ENCODE peak calls at places on chromosomes 13 and 19, in eight cellular contexts. One of them, this sample, is unnamed.

GRCh38 chr13:113649212-113649611 is 8.8 kb downstream of the ATP4B start:
- DNase-seq in neural crest cell: no peak
- DNase-seq in type B pancreatic cell: peak; percentile 42
- DNase-seq in GM23338: peak; percentile 49
- DNase-seq in upper lobe of right lung: peak; percentile 32
- DNase-seq in heart left ventricle: peak; percentile 1
- DNase-seq in AG09309: no peak
- DNase-seq in fibroblast of mammary gland: no peak
- DNase-seq in this sample: no peak

GRCh38 chr13:88526186-88526852 is 855.1 kb downstream of the SLITRK5 start:
- DNase-seq in neural crest cell: no peak
- DNase-seq in type B pancreatic cell: no peak
- DNase-seq in GM23338: peak; percentile 83
- DNase-seq in upper lobe of right lung: no peak
- DNase-seq in heart left ventricle: no peak
- DNase-seq in AG09309: no peak
- DNase-seq in fibroblast of mammary gland: no peak
- DNase-seq in this sample: no peak

GRCh38 chr13:113616991-113617749 is 32.6 kb downstream of the TFDP1 start:
- DNase-seq in neural crest cell: no peak
- DNase-seq in type B pancreatic cell: no peak
- DNase-seq in GM23338: peak; percentile 69
- DNase-seq in upper lobe of right lung: no peak
- DNase-seq in heart left ventricle: no peak
- DNase-seq in AG09309: no peak
- DNase-seq in fibroblast of mammary gland: no peak
- DNase-seq in this sample: no peak

GRCh38 chr19:33302974-33303790 is 848 bp upstream of the CEBPA start:
- DNase-seq in neural crest cell: peak; percentile 52
- DNase-seq in type B pancreatic cell: peak; percentile 76
- DNase-seq in GM23338: peak; percentile 81
- DNase-seq in upper lobe of right lung: peak; percentile 86
- DNase-seq in heart left ventricle: peak; percentile 53
- DNase-seq in AG09309: no peak
- DNase-seq in fibroblast of mammary gland: peak; percentile 32
- DNase-seq in this sample: no peak

GRCh38 chr13:103288114-103288513 is 221.9 kb upstream of the SLC10A2 start:
- DNase-seq in neural crest cell: no peak
- DNase-seq in type B pancreatic cell: no peak
- DNase-seq in GM23338: no peak
- DNase-seq in upper lobe of right lung: no peak
- DNase-seq in heart left ventricle: no peak
- DNase-seq in AG09309: no peak
- DNase-seq in fibroblast of mammary gland: no peak
- DNase-seq in this sample: no peak

GRCh38 chr13:54029226-54029625 is 1000.6 kb downstream of the OLFM4 start:
- DNase-seq in neural crest cell: no peak
- DNase-seq in type B pancreatic cell: no peak
- DNase-seq in GM23338: peak; percentile 15
- DNase-seq in upper lobe of right lung: no peak
- DNase-seq in heart left ventricle: no peak
- DNase-seq in AG09309: no peak
- DNase-seq in fibroblast of mammary gland: no peak
- DNase-seq in this sample: no peak

GRCh38 chr19:18157465-18158063 is 4.6 kb downstream of the PIK3R2 start:
- DNase-seq in neural crest cell: peak; percentile 53
- DNase-seq in type B pancreatic cell: no peak
- DNase-seq in GM23338: peak; percentile 75
- DNase-seq in upper lobe of right lung: no peak
- DNase-seq in heart left ventricle: no peak
- DNase-seq in AG09309: no peak
- DNase-seq in fibroblast of mammary gland: no peak
- DNase-seq in this sample: no peak

GRCh38 chr13:80131204-80131603 is 209.7 kb downstream of the SPRY2 start:
- DNase-seq in neural crest cell: peak; percentile 63
- DNase-seq in type B pancreatic cell: no peak
- DNase-seq in GM23338: peak; percentile 60
- DNase-seq in upper lobe of right lung: peak; percentile 90
- DNase-seq in heart left ventricle: peak; percentile 87
- DNase-seq in AG09309: no peak
- DNase-seq in fibroblast of mammary gland: peak; percentile 76
- DNase-seq in this sample: no peak

GRCh38 chr13:79245937-79246574 is 160.0 kb downstream of the RBM26 start:
- DNase-seq in neural crest cell: no peak
- DNase-seq in type B pancreatic cell: no peak
- DNase-seq in GM23338: peak; percentile 11
- DNase-seq in upper lobe of right lung: no peak
- DNase-seq in heart left ventricle: no peak
- DNase-seq in AG09309: no peak
- DNase-seq in fibroblast of mammary gland: no peak
- DNase-seq in this sample: no peak

DNA sequence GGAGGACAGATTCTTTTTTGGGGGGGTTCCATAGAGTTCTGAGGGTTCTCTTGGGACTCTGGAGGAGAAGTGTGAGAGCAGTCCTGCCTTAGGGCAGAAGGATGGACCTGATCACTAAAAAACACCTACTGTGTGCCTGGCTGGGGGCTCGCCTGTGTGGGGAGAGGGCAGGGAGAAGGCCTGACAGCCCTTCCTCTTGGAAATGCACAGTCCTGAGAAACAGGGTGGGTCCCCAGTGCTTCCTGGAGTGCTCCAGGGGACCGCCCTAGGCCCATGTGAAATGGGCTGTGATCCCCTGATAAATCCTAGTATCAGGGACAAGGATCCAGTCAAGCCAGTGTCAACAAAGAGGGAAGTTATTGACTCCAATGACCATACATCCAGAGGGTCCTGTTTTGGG is 13.5 kb downstream of the BCKDHA start:
- DNase-seq in neural crest cell: no peak
- DNase-seq in type B pancreatic cell: no peak
- DNase-seq in GM23338: no peak
- DNase-seq in upper lobe of right lung: no peak
- DNase-seq in heart left ventricle: no peak
- DNase-seq in AG09309: no peak
- DNase-seq in fibroblast of mammary gland: no peak
- DNase-seq in this sample: no peak
- TF ChIP-seq CTCF in neural crest cell: no peak
- TF ChIP-seq CTCF in type B pancreatic cell: no peak
- TF ChIP-seq CTCF in GM23338: no peak
- TF ChIP-seq CTCF in upper lobe of right lung: no peak
- TF ChIP-seq CTCF in heart left ventricle: no peak
- TF ChIP-seq CTCF in AG09309: no peak
- TF ChIP-seq CTCF in fibroblast of mammary gland: no peak
- TF ChIP-seq CTCF in this sample: no peak

GRCh38 chr13:111791131-111791530 is 275.8 kb upstream of the SOX1 start:
- DNase-seq in neural crest cell: no peak
- DNase-seq in type B pancreatic cell: no peak
- DNase-seq in GM23338: no peak
- DNase-seq in upper lobe of right lung: no peak
- DNase-seq in heart left ventricle: no peak
- DNase-seq in AG09309: no peak
- DNase-seq in fibroblast of mammary gland: no peak
- DNase-seq in this sample: no peak

GRCh38 chr13:111789011-111789410 is 277.9 kb upstream of the SOX1 start:
- DNase-seq in neural crest cell: no peak
- DNase-seq in type B pancreatic cell: no peak
- DNase-seq in GM23338: no peak
- DNase-seq in upper lobe of right lung: no peak
- DNase-seq in heart left ventricle: no peak
- DNase-seq in AG09309: no peak
- DNase-seq in fibroblast of mammary gland: no peak
- DNase-seq in this sample: no peak

GRCh38 chr13:111789420-111789819 is 277.5 kb upstream of the SOX1 start:
- DNase-seq in neural crest cell: no peak
- DNase-seq in type B pancreatic cell: no peak
- DNase-seq in GM23338: no peak
- DNase-seq in upper lobe of right lung: no peak
- DNase-seq in heart left ventricle: no peak
- DNase-seq in AG09309: no peak
- DNase-seq in fibroblast of mammary gland: no peak
- DNase-seq in this sample: no peak

GRCh38 chr13:111790621-111791020 is 276.3 kb upstream of the SOX1 start:
- DNase-seq in neural crest cell: no peak
- DNase-seq in type B pancreatic cell: no peak
- DNase-seq in GM23338: no peak
- DNase-seq in upper lobe of right lung: no peak
- DNase-seq in heart left ventricle: no peak
- DNase-seq in AG09309: no peak
- DNase-seq in fibroblast of mammary gland: no peak
- DNase-seq in this sample: no peak

DNA sequence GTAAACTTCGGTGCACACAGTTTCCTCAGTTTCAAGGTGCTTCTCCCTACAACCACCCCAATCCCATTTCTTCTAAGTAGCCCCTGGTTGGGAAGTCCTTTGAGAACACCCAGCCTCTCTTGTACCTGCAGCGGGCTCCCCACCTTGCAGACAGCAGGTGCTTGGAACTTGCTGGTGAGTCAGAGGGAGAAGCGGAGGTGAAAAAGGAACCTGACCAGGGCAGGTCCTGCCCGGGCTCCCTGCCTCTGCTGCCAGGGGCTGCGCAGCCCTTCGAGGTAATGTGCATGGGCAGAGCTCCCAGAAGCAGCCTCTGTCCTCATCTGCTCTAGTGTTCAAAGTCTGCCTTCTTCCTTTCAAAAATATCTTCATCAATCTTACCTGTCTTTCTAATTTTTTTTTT is 274.0 kb upstream of the SOX1 start:
- DNase-seq in neural crest cell: no peak
- DNase-seq in type B pancreatic cell: no peak
- DNase-seq in GM23338: no peak
- DNase-seq in upper lobe of right lung: no peak
- DNase-seq in heart left ventricle: no peak
- DNase-seq in AG09309: no peak
- DNase-seq in fibroblast of mammary gland: no peak
- DNase-seq in this sample: no peak
- TF ChIP-seq CTCF in neural crest cell: no peak
- TF ChIP-seq CTCF in type B pancreatic cell: no peak
- TF ChIP-seq CTCF in GM23338: no peak
- TF ChIP-seq CTCF in upper lobe of right lung: no peak
- TF ChIP-seq CTCF in heart left ventricle: no peak
- TF ChIP-seq CTCF in AG09309: no peak
- TF ChIP-seq CTCF in fibroblast of mammary gland: no peak
- TF ChIP-seq CTCF in this sample: no peak

GRCh38 chr19:41877490-41877876 is 404 bp downstream of the CD79A start:
- DNase-seq in neural crest cell: no peak
- DNase-seq in type B pancreatic cell: no peak
- DNase-seq in GM23338: no peak
- DNase-seq in upper lobe of right lung: no peak
- DNase-seq in heart left ventricle: no peak
- DNase-seq in AG09309: no peak
- DNase-seq in fibroblast of mammary gland: no peak
- DNase-seq in this sample: no peak
- TF ChIP-seq CTCF in neural crest cell: no peak
- TF ChIP-seq CTCF in type B pancreatic cell: no peak
- TF ChIP-seq CTCF in GM23338: no peak
- TF ChIP-seq CTCF in upper lobe of right lung: no peak
- TF ChIP-seq CTCF in heart left ventricle: no peak
- TF ChIP-seq CTCF in AG09309: no peak
- TF ChIP-seq CTCF in fibroblast of mammary gland: no peak
- TF ChIP-seq CTCF in this sample: no peak

DNA sequence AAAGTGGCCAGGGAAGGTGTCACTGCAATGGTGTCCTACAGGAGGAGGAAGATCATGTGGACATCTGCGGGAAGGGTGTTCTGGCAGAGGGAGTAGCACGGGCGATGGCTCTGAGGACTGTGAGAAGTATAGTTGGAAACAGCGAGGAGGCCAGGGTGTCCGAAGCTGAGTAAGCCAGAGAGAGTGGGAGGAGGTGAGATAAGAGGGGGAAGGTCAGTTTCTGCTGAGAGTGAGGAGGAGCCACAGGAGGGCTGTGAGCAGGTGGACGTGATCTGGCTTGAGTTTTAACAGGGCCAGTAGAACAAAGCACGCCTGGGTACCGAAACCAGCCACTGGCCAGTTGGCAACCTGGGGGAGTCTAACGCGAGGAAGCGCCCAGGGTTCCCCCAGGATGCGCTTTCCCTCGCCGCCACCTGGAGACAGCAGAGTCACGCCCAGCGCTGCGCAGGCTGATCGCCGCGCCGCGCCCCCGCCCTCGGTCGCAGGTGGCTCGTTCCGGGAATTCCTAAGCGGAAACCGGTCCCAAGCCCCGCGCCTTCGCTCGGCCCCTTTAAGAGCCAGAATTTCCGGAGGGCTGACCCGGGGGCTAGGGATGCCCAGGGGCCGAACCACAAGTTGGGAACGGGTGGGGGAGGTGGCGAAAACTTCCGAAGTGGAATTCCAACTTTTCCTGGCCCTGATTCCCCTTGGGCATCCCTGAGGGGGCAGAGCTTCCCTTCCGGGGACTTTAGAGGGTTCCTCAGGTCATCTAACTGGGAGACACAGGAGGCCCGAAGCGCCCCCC is 1.1 kb upstream of the LSR start:
- DNase-seq in neural crest cell: no peak
- DNase-seq in type B pancreatic cell: peak; percentile 88
- DNase-seq in GM23338: peak; percentile 99
- DNase-seq in upper lobe of right lung: peak; percentile 92
- DNase-seq in heart left ventricle: peak; percentile 51
- DNase-seq in AG09309: no peak
- DNase-seq in fibroblast of mammary gland: no peak
- DNase-seq in this sample: no peak
- TF ChIP-seq CTCF in neural crest cell: peak; percentile 56
- TF ChIP-seq CTCF in type B pancreatic cell: peak; percentile 59
- TF ChIP-seq CTCF in GM23338: peak; percentile 74
- TF ChIP-seq CTCF in upper lobe of right lung: peak; percentile 51
- TF ChIP-seq CTCF in heart left ventricle: no peak
- TF ChIP-seq CTCF in AG09309: no peak
- TF ChIP-seq CTCF in fibroblast of mammary gland: no peak
- TF ChIP-seq CTCF in this sample: no peak

DNA sequence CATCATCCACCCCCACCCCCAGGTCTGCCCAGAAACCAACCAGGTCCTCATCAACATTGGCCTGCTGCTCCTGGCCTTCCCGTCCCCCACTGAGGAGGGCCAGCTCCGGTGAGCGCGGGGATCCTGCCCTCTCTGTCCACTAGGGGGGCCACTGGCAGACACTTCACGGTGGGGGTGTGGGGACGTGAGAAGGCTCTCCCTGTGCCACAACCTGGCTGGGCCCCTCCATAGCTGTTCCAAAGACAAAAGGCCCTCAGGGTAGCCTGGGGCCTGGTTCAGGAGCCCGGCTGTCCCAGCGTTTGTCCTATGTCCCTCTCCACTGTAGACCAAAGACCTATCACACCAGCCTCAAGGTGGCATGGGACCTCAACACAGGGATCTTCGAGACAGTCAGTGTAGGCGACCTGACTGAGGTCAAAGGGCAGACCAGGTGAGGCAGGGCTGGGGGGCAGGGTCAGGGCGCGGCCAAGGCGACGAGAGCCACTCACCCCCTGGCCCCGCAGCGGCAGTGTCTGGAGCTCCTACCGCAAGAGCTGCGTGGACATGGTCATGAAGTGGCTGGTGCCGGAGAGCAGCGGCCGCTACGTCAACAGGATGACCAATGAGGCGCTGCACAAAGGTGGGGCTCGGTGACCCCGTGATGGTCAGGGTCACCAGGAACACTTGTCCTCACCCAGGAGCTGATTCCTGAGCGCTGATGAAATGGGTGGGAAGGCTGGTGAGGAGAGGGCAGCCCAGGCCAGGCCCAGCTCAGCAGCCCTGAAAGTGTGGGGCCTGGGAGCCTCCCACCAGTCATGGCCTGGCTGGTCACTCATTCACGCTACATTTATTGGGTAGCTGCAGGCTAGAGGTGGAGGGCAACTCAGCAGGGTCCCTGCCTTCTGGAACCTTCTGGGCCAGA is 7.9 kb downstream of the DCAF15 start:
- DNase-seq in neural crest cell: no peak
- DNase-seq in type B pancreatic cell: no peak
- DNase-seq in GM23338: peak; percentile 70
- DNase-seq in upper lobe of right lung: no peak
- DNase-seq in heart left ventricle: no peak
- DNase-seq in AG09309: no peak
- DNase-seq in fibroblast of mammary gland: no peak
- DNase-seq in this sample: no peak
- TF ChIP-seq CTCF in neural crest cell: peak; percentile 42
- TF ChIP-seq CTCF in type B pancreatic cell: peak; percentile 54
- TF ChIP-seq CTCF in GM23338: peak; percentile 55
- TF ChIP-seq CTCF in upper lobe of right lung: peak; percentile 27
- TF ChIP-seq CTCF in heart left ventricle: peak; percentile 7
- TF ChIP-seq CTCF in AG09309: peak; percentile 43
- TF ChIP-seq CTCF in fibroblast of mammary gland: peak; percentile 26
- TF ChIP-seq CTCF in this sample: peak; percentile 16